ENCODE peak calls at places on chromosomes 3 and 15, in eight cellular contexts. P is activated CD4-positive, alpha-beta T cell treated with anti-CD3 and anti-CD28 coated beads, Interleukin-2, amount 50 U/mL, for 4 hours; K is endodermal cell; N is NCI-H1092; H is GM12892; B is mesothelial cell of epicardium; X is NCI-H1694; G is Calu3. M is an unnamed sample.

GRCh38 chr15:100017140-100017539 is 283.9 kb upstream of the LYSMD4 start:
- DNase-seq in P (no peak), K (peak; percentile 42), N (no peak), H (no peak), B (no peak), X (no peak), G (no peak), M (no peak)

GRCh38 chr3:111582114-111582461 is 13.1 kb downstream of the ZBED2 start:
- DNase-seq in P (no peak), K (no peak), N (no peak), H (no peak), B (no peak), X (no peak), G (no peak), M (no peak)

GRCh38 chr3:683770-684169 is 409.1 kb upstream of the CNTN6 start:
- DNase-seq in P (no peak), K (no peak), N (no peak), H (no peak), B (no peak), X (no peak), G (no peak), M (no peak)

GRCh38 chr3:22377421-22377820 is 626.4 kb upstream of the ZNF385D start:
- DNase-seq in P (no peak), K (no peak), N (no peak), H (no peak), B (no peak), X (no peak), G (no peak), M (no peak)

GRCh38 chr3:194102436-194102835 is 33.5 kb upstream of the HES1 start:
- DNase-seq in P (no peak), K (no peak), N (no peak), H (no peak), B (no peak), X (no peak), G (no peak), M (no peak)

GRCh38 chr15:34850121-34850520 is 54.8 kb upstream of the ACTC1 start:
- DNase-seq in P (no peak), K (no peak), N (no peak), H (no peak), B (no peak), X (no peak), G (no peak), M (no peak)

GRCh38 chr15:74337607-74338211 is 29.7 kb downstream of the CYP11A1 start:
- DNase-seq in P (no peak), K (no peak), N (no peak), H (no peak), B (no peak), X (no peak), G (no peak), M (no peak)

GRCh38 chr3:191566469-191566868 is 105.5 kb downstream of the PYDC2 start:
- DNase-seq in P (no peak), K (no peak), N (no peak), H (no peak), B (no peak), X (no peak), G (no peak), M (no peak)

GRCh38 chr15:63599401-63600000 is 2.3 kb downstream of the FBXL22 start:
- DNase-seq in P (peak; percentile 31), K (peak; percentile 84), N (no peak), H (no peak), B (no peak), X (peak; percentile 6), G (peak; percentile 70), M (peak; percentile 25)

GRCh38 chr15:35055416-35056105 is 29.5 kb downstream of the NANOGP8 start:
- DNase-seq in P (no peak), K (no peak), N (no peak), H (no peak), B (no peak), X (no peak), G (no peak), M (no peak)

GRCh38 chr15:23497710-23498111 is 50.7 kb upstream of the GOLGA6L2 start:
- DNase-seq in P (no peak), K (no peak), N (no peak), H (no peak), B (no peak), X (no peak), G (no peak), M (no peak)

GRCh38 chr15:71718116-71718910 is 92.0 kb upstream of the NR2E3 start:
- DNase-seq in P (no peak), K (peak; percentile 12), N (no peak), H (no peak), B (no peak), X (no peak), G (no peak), M (no peak)

GRCh38 chr15:48005921-48006541 is 114.8 kb upstream of the SLC24A5 start:
- DNase-seq in P (no peak), K (peak; percentile 54), N (no peak), H (no peak), B (peak; percentile 62), X (no peak), G (no peak), M (no peak)

GRCh38 chr3:62981962-62982361 is 106.7 kb upstream of the CADPS start:
- DNase-seq in P (no peak), K (no peak), N (no peak), H (no peak), B (no peak), X (no peak), G (no peak), M (no peak)

GRCh38 chr3:9467451-9467850 is 70.0 kb downstream of the SETD5 start:
- DNase-seq in P (no peak), K (no peak), N (no peak), H (no peak), B (no peak), X (no peak), G (no peak), M (no peak)

GRCh38 chr3:134749802-134750553 is 45.1 kb upstream of the EPHB1 start:
- DNase-seq in P (no peak), K (peak; percentile 60), N (no peak), H (no peak), B (no peak), X (no peak), G (no peak), M (no peak)

GRCh38 chr3:184562875-184563568 is 1.4 kb downstream of the EPHB3 start:
- DNase-seq in P (no peak), K (peak; percentile 70), N (peak; percentile 37), H (no peak), B (peak; percentile 53), X (no peak), G (no peak), M (no peak)

GRCh38 chr3:101950510-101950909 is 101.2 kb downstream of the NFKBIZ start:
- DNase-seq in P (no peak), K (no peak), N (no peak), H (no peak), B (no peak), X (no peak), G (peak; percentile 59), M (no peak)

GRCh38 chr3:15051531-15051930 is 13.6 kb downstream of the MRPS25 start:
- DNase-seq in P (peak; percentile 42), K (peak; percentile 93), N (no peak), H (peak; percentile 38), B (no peak), X (no peak), G (peak; percentile 63), M (peak; percentile 16)

GRCh38 chr15:67085237-67085817 is 19.9 kb downstream of the SMAD3 start:
- DNase-seq in P (no peak), K (no peak), N (no peak), H (no peak), B (no peak), X (no peak), G (no peak), M (no peak)

GRCh38 chr3:184761120-184761841 is 49.4 kb upstream of the MAGEF1 start:
- DNase-seq in P (no peak), K (no peak), N (no peak), H (no peak), B (no peak), X (peak; percentile 25), G (no peak), M (no peak)

GRCh38 chr3:166688665-166689064 is 691.4 kb downstream of the ZBBX start:
- DNase-seq in P (no peak), K (no peak), N (no peak), H (no peak), B (no peak), X (no peak), G (no peak), M (no peak)

GRCh38 chr15:67840747-67841634 is 1.1 kb upstream of the RNU6-1 start:
- DNase-seq in P (no peak), K (peak; percentile 63), N (no peak), H (no peak), B (no peak), X (peak; percentile 8), G (no peak), M (no peak)

GRCh38 chr3:38555149-38555840 is 59.2 kb downstream of the EXOG start:
- DNase-seq in P (no peak), K (peak; percentile 14), N (no peak), H (no peak), B (peak; percentile 16), X (no peak), G (no peak), M (no peak)

GRCh38 chr3:14700891-14701290 is 25.9 kb downstream of the C3orf20 start:
- DNase-seq in P (no peak), K (no peak), N (no peak), H (no peak), B (no peak), X (no peak), G (no peak), M (no peak)

GRCh38 chr3:127486337-127486944 is 104.1 kb downstream of the TPRA1 start:
- DNase-seq in P (no peak), K (peak; percentile 13), N (no peak), H (no peak), B (no peak), X (no peak), G (no peak), M (no peak)

GRCh38 chr15:70486451-70487379 is 276.6 kb downstream of the UACA start:
- DNase-seq in P (peak; percentile 28), K (no peak), N (no peak), H (peak; percentile 77), B (no peak), X (no peak), G (no peak), M (no peak)

GRCh38 chr3:31356941-31357340 is 175.8 kb upstream of the STT3B start:
- DNase-seq in P (no peak), K (peak; percentile 55), N (no peak), H (no peak), B (no peak), X (no peak), G (no peak), M (no peak)

GRCh38 chr3:13018039-13018431 is 55.2 kb downstream of the IQSEC1 start:
- DNase-seq in P (no peak), K (peak; percentile 80), N (peak; percentile 81), H (no peak), B (no peak), X (no peak), G (no peak), M (no peak)

GRCh38 chr3:184341925-184342324 is 4.5 kb downstream of the FAM131A start:
- DNase-seq in P (no peak), K (no peak), N (no peak), H (no peak), B (no peak), X (no peak), G (peak; percentile 53), M (no peak)

GRCh38 chr3:48194446-48195071 is 6.3 kb upstream of the CDC25A start:
- DNase-seq in P (no peak), K (peak; percentile 95), N (peak; percentile 32), H (no peak), B (peak; percentile 78), X (peak; percentile 49), G (peak; percentile 78), M (no peak)